ENCODE peak calls at places on chromosomes 6 and 20, in eight cellular contexts. One of them, this sample, is unnamed.

GRCh38 chr6:64505312-64505711 is 869.7 kb downstream of the PHF3 start:
- DNase-seq in NCI-H345: no peak
- DNase-seq in cortex of kidney: no peak
- DNase-seq in colonic mucosa: peak
- DNase-seq in stimulated activated CD8-positive, alpha-beta memory T cell treated with anti-CD3 and anti-CD28 coated beads, Interleukin-2, amount 100 ng/mL, for 1 hour: no peak
- DNase-seq in ELR: no peak
- DNase-seq in RKO: no peak
- DNase-seq in nephron progenitor cell: peak
- DNase-seq in this sample: no peak

GRCh38 chr6:21327326-21328140 is 266.0 kb upstream of the SOX4 start:
- DNase-seq in NCI-H345: peak
- DNase-seq in cortex of kidney: no peak
- DNase-seq in colonic mucosa: no peak
- DNase-seq in stimulated activated CD8-positive, alpha-beta memory T cell treated with anti-CD3 and anti-CD28 coated beads, Interleukin-2, amount 100 ng/mL, for 1 hour: no peak
- DNase-seq in ELR: no peak
- DNase-seq in RKO: no peak
- DNase-seq in nephron progenitor cell: no peak
- DNase-seq in this sample: no peak

GRCh38 chr20:19928379-19929360 is 88.5 kb upstream of the NAA20 start:
- DNase-seq in NCI-H345: no peak
- DNase-seq in cortex of kidney: no peak
- DNase-seq in colonic mucosa: peak
- DNase-seq in stimulated activated CD8-positive, alpha-beta memory T cell treated with anti-CD3 and anti-CD28 coated beads, Interleukin-2, amount 100 ng/mL, for 1 hour: no peak
- DNase-seq in ELR: no peak
- DNase-seq in RKO: no peak
- DNase-seq in nephron progenitor cell: no peak
- DNase-seq in this sample: no peak

GRCh38 chr20:44247676-44248419 is 740 bp downstream of the GDAP1L1 start:
- DNase-seq in NCI-H345: no peak
- DNase-seq in cortex of kidney: no peak
- DNase-seq in colonic mucosa: no peak
- DNase-seq in stimulated activated CD8-positive, alpha-beta memory T cell treated with anti-CD3 and anti-CD28 coated beads, Interleukin-2, amount 100 ng/mL, for 1 hour: no peak
- DNase-seq in ELR: peak
- DNase-seq in RKO: peak
- DNase-seq in nephron progenitor cell: peak
- DNase-seq in this sample: no peak

GRCh38 chr20:58556961-58557360 is 41.8 kb upstream of the APCDD1L start:
- DNase-seq in NCI-H345: no peak
- DNase-seq in cortex of kidney: no peak
- DNase-seq in colonic mucosa: no peak
- DNase-seq in stimulated activated CD8-positive, alpha-beta memory T cell treated with anti-CD3 and anti-CD28 coated beads, Interleukin-2, amount 100 ng/mL, for 1 hour: no peak
- DNase-seq in ELR: no peak
- DNase-seq in RKO: no peak
- DNase-seq in nephron progenitor cell: no peak
- DNase-seq in this sample: no peak

GRCh38 chr20:7196481-7196880 is 429.0 kb downstream of the BMP2 start:
- DNase-seq in NCI-H345: no peak
- DNase-seq in cortex of kidney: no peak
- DNase-seq in colonic mucosa: no peak
- DNase-seq in stimulated activated CD8-positive, alpha-beta memory T cell treated with anti-CD3 and anti-CD28 coated beads, Interleukin-2, amount 100 ng/mL, for 1 hour: no peak
- DNase-seq in ELR: no peak
- DNase-seq in RKO: no peak
- DNase-seq in nephron progenitor cell: no peak
- DNase-seq in this sample: no peak

GRCh38 chr6:95574811-95575210 is 2.5 kb upstream of the MANEA start:
- DNase-seq in NCI-H345: no peak
- DNase-seq in cortex of kidney: no peak
- DNase-seq in colonic mucosa: no peak
- DNase-seq in stimulated activated CD8-positive, alpha-beta memory T cell treated with anti-CD3 and anti-CD28 coated beads, Interleukin-2, amount 100 ng/mL, for 1 hour: no peak
- DNase-seq in ELR: peak
- DNase-seq in RKO: peak
- DNase-seq in nephron progenitor cell: no peak
- DNase-seq in this sample: no peak

GRCh38 chr20:16748058-16748457 is at the start of gene OTOR:
- DNase-seq in NCI-H345: no peak
- DNase-seq in cortex of kidney: no peak
- DNase-seq in colonic mucosa: no peak
- DNase-seq in stimulated activated CD8-positive, alpha-beta memory T cell treated with anti-CD3 and anti-CD28 coated beads, Interleukin-2, amount 100 ng/mL, for 1 hour: no peak
- DNase-seq in ELR: no peak
- DNase-seq in RKO: no peak
- DNase-seq in nephron progenitor cell: no peak
- DNase-seq in this sample: no peak

GRCh38 chr6:22108199-22108598 is 188.6 kb downstream of the PRL start:
- DNase-seq in NCI-H345: no peak
- DNase-seq in cortex of kidney: no peak
- DNase-seq in colonic mucosa: no peak
- DNase-seq in stimulated activated CD8-positive, alpha-beta memory T cell treated with anti-CD3 and anti-CD28 coated beads, Interleukin-2, amount 100 ng/mL, for 1 hour: no peak
- DNase-seq in ELR: no peak
- DNase-seq in RKO: no peak
- DNase-seq in nephron progenitor cell: no peak
- DNase-seq in this sample: no peak

GRCh38 chr20:9613871-9614270 is 99.5 kb downstream of the LAMP5 start:
- DNase-seq in NCI-H345: no peak
- DNase-seq in cortex of kidney: no peak
- DNase-seq in colonic mucosa: no peak
- DNase-seq in stimulated activated CD8-positive, alpha-beta memory T cell treated with anti-CD3 and anti-CD28 coated beads, Interleukin-2, amount 100 ng/mL, for 1 hour: no peak
- DNase-seq in ELR: no peak
- DNase-seq in RKO: no peak
- DNase-seq in nephron progenitor cell: no peak
- DNase-seq in this sample: no peak

GRCh38 chr20:61724376-61724775 is 341.3 kb downstream of the TAF4 start:
- DNase-seq in NCI-H345: no peak
- DNase-seq in cortex of kidney: no peak
- DNase-seq in colonic mucosa: no peak
- DNase-seq in stimulated activated CD8-positive, alpha-beta memory T cell treated with anti-CD3 and anti-CD28 coated beads, Interleukin-2, amount 100 ng/mL, for 1 hour: no peak
- DNase-seq in ELR: peak
- DNase-seq in RKO: peak
- DNase-seq in nephron progenitor cell: peak
- DNase-seq in this sample: no peak

GRCh38 chr6:164721460-164721859 is 587.9 kb downstream of the C6orf118 start:
- DNase-seq in NCI-H345: no peak
- DNase-seq in cortex of kidney: no peak
- DNase-seq in colonic mucosa: no peak
- DNase-seq in stimulated activated CD8-positive, alpha-beta memory T cell treated with anti-CD3 and anti-CD28 coated beads, Interleukin-2, amount 100 ng/mL, for 1 hour: no peak
- DNase-seq in ELR: no peak
- DNase-seq in RKO: no peak
- DNase-seq in nephron progenitor cell: no peak
- DNase-seq in this sample: no peak

GRCh38 chr6:150200428-150201105 is 57.7 kb downstream of the PPP1R14C start:
- DNase-seq in NCI-H345: no peak
- DNase-seq in cortex of kidney: no peak
- DNase-seq in colonic mucosa: peak
- DNase-seq in stimulated activated CD8-positive, alpha-beta memory T cell treated with anti-CD3 and anti-CD28 coated beads, Interleukin-2, amount 100 ng/mL, for 1 hour: no peak
- DNase-seq in ELR: no peak
- DNase-seq in RKO: no peak
- DNase-seq in nephron progenitor cell: no peak
- DNase-seq in this sample: no peak

GRCh38 chr20:44495802-44496481 is 20.3 kb downstream of the TTPAL start:
- DNase-seq in NCI-H345: no peak
- DNase-seq in cortex of kidney: no peak
- DNase-seq in colonic mucosa: no peak
- DNase-seq in stimulated activated CD8-positive, alpha-beta memory T cell treated with anti-CD3 and anti-CD28 coated beads, Interleukin-2, amount 100 ng/mL, for 1 hour: no peak
- DNase-seq in ELR: peak
- DNase-seq in RKO: peak
- DNase-seq in nephron progenitor cell: no peak
- DNase-seq in this sample: peak

GRCh38 chr6:109508166-109508860 is 25.3 kb upstream of the ZBTB24 start:
- DNase-seq in NCI-H345: no peak
- DNase-seq in cortex of kidney: no peak
- DNase-seq in colonic mucosa: no peak
- DNase-seq in stimulated activated CD8-positive, alpha-beta memory T cell treated with anti-CD3 and anti-CD28 coated beads, Interleukin-2, amount 100 ng/mL, for 1 hour: no peak
- DNase-seq in ELR: no peak
- DNase-seq in RKO: no peak
- DNase-seq in nephron progenitor cell: no peak
- DNase-seq in this sample: no peak

GRCh38 chr6:37047421-37047931 is 42.0 kb downstream of the FGD2 start:
- DNase-seq in NCI-H345: no peak
- DNase-seq in cortex of kidney: no peak
- DNase-seq in colonic mucosa: no peak
- DNase-seq in stimulated activated CD8-positive, alpha-beta memory T cell treated with anti-CD3 and anti-CD28 coated beads, Interleukin-2, amount 100 ng/mL, for 1 hour: no peak
- DNase-seq in ELR: no peak
- DNase-seq in RKO: no peak
- DNase-seq in nephron progenitor cell: no peak
- DNase-seq in this sample: no peak

GRCh38 chr20:38799248-38799647 is 6.2 kb upstream of the PPP1R16B start:
- DNase-seq in NCI-H345: no peak
- DNase-seq in cortex of kidney: no peak
- DNase-seq in colonic mucosa: no peak
- DNase-seq in stimulated activated CD8-positive, alpha-beta memory T cell treated with anti-CD3 and anti-CD28 coated beads, Interleukin-2, amount 100 ng/mL, for 1 hour: no peak
- DNase-seq in ELR: no peak
- DNase-seq in RKO: no peak
- DNase-seq in nephron progenitor cell: no peak
- DNase-seq in this sample: no peak

GRCh38 chr20:49786671-49787370 is 25.8 kb upstream of the SLC9A8 start:
- DNase-seq in NCI-H345: no peak
- DNase-seq in cortex of kidney: no peak
- DNase-seq in colonic mucosa: no peak
- DNase-seq in stimulated activated CD8-positive, alpha-beta memory T cell treated with anti-CD3 and anti-CD28 coated beads, Interleukin-2, amount 100 ng/mL, for 1 hour: no peak
- DNase-seq in ELR: peak
- DNase-seq in RKO: peak
- DNase-seq in nephron progenitor cell: no peak
- DNase-seq in this sample: no peak

GRCh38 chr6:89412071-89413005 is at the start of gene RRAGD:
- DNase-seq in NCI-H345: peak
- DNase-seq in cortex of kidney: peak
- DNase-seq in colonic mucosa: peak
- DNase-seq in stimulated activated CD8-positive, alpha-beta memory T cell treated with anti-CD3 and anti-CD28 coated beads, Interleukin-2, amount 100 ng/mL, for 1 hour: peak
- DNase-seq in ELR: no peak
- DNase-seq in RKO: no peak
- DNase-seq in nephron progenitor cell: peak
- DNase-seq in this sample: no peak

GRCh38 chr20:4563534-4563933 is 158.2 kb upstream of the PRND start:
- DNase-seq in NCI-H345: no peak
- DNase-seq in cortex of kidney: no peak
- DNase-seq in colonic mucosa: no peak
- DNase-seq in stimulated activated CD8-positive, alpha-beta memory T cell treated with anti-CD3 and anti-CD28 coated beads, Interleukin-2, amount 100 ng/mL, for 1 hour: no peak
- DNase-seq in ELR: peak
- DNase-seq in RKO: peak
- DNase-seq in nephron progenitor cell: peak
- DNase-seq in this sample: peak

GRCh38 chr6:168083142-168083885 is 4.3 kb upstream of the FRMD1 start:
- DNase-seq in NCI-H345: no peak
- DNase-seq in cortex of kidney: no peak
- DNase-seq in colonic mucosa: peak
- DNase-seq in stimulated activated CD8-positive, alpha-beta memory T cell treated with anti-CD3 and anti-CD28 coated beads, Interleukin-2, amount 100 ng/mL, for 1 hour: no peak
- DNase-seq in ELR: no peak
- DNase-seq in RKO: no peak
- DNase-seq in nephron progenitor cell: no peak
- DNase-seq in this sample: no peak

GRCh38 chr20:55205684-55206083 is 730.3 kb downstream of the DOK5 start:
- DNase-seq in NCI-H345: no peak
- DNase-seq in cortex of kidney: no peak
- DNase-seq in colonic mucosa: no peak
- DNase-seq in stimulated activated CD8-positive, alpha-beta memory T cell treated with anti-CD3 and anti-CD28 coated beads, Interleukin-2, amount 100 ng/mL, for 1 hour: no peak
- DNase-seq in ELR: no peak
- DNase-seq in RKO: no peak
- DNase-seq in nephron progenitor cell: no peak
- DNase-seq in this sample: no peak

GRCh38 chr6:39855356-39855995 is 63.3 kb downstream of the DAAM2 start:
- DNase-seq in NCI-H345: no peak
- DNase-seq in cortex of kidney: no peak
- DNase-seq in colonic mucosa: no peak
- DNase-seq in stimulated activated CD8-positive, alpha-beta memory T cell treated with anti-CD3 and anti-CD28 coated beads, Interleukin-2, amount 100 ng/mL, for 1 hour: no peak
- DNase-seq in ELR: no peak
- DNase-seq in RKO: no peak
- DNase-seq in nephron progenitor cell: no peak
- DNase-seq in this sample: no peak

GRCh38 chr6:44004136-44004535 is 123.1 kb downstream of the MRPL14 start:
- DNase-seq in NCI-H345: no peak
- DNase-seq in cortex of kidney: no peak
- DNase-seq in colonic mucosa: no peak
- DNase-seq in stimulated activated CD8-positive, alpha-beta memory T cell treated with anti-CD3 and anti-CD28 coated beads, Interleukin-2, amount 100 ng/mL, for 1 hour: no peak
- DNase-seq in ELR: no peak
- DNase-seq in RKO: no peak
- DNase-seq in nephron progenitor cell: no peak
- DNase-seq in this sample: no peak

GRCh38 chr20:63756648-63756991 is 17.0 kb downstream of the SLC2A4RG start:
- DNase-seq in NCI-H345: no peak
- DNase-seq in cortex of kidney: no peak
- DNase-seq in colonic mucosa: no peak
- DNase-seq in stimulated activated CD8-positive, alpha-beta memory T cell treated with anti-CD3 and anti-CD28 coated beads, Interleukin-2, amount 100 ng/mL, for 1 hour: no peak
- DNase-seq in ELR: no peak
- DNase-seq in RKO: no peak
- DNase-seq in nephron progenitor cell: no peak
- DNase-seq in this sample: no peak

GRCh38 chr20:52476074-52476751 is 284.6 kb upstream of the ZFP64 start:
- DNase-seq in NCI-H345: no peak
- DNase-seq in cortex of kidney: no peak
- DNase-seq in colonic mucosa: no peak
- DNase-seq in stimulated activated CD8-positive, alpha-beta memory T cell treated with anti-CD3 and anti-CD28 coated beads, Interleukin-2, amount 100 ng/mL, for 1 hour: no peak
- DNase-seq in ELR: no peak
- DNase-seq in RKO: no peak
- DNase-seq in nephron progenitor cell: no peak
- DNase-seq in this sample: no peak

GRCh38 chr20:59123011-59123676 is 40.5 kb upstream of the ZNF831 start:
- DNase-seq in NCI-H345: no peak
- DNase-seq in cortex of kidney: no peak
- DNase-seq in colonic mucosa: no peak
- DNase-seq in stimulated activated CD8-positive, alpha-beta memory T cell treated with anti-CD3 and anti-CD28 coated beads, Interleukin-2, amount 100 ng/mL, for 1 hour: no peak
- DNase-seq in ELR: no peak
- DNase-seq in RKO: no peak
- DNase-seq in nephron progenitor cell: no peak
- DNase-seq in this sample: no peak

GRCh38 chr6:33882154-33882553 is 78.4 kb upstream of the MLN start:
- DNase-seq in NCI-H345: no peak
- DNase-seq in cortex of kidney: no peak
- DNase-seq in colonic mucosa: no peak
- DNase-seq in stimulated activated CD8-positive, alpha-beta memory T cell treated with anti-CD3 and anti-CD28 coated beads, Interleukin-2, amount 100 ng/mL, for 1 hour: no peak
- DNase-seq in ELR: no peak
- DNase-seq in RKO: no peak
- DNase-seq in nephron progenitor cell: no peak
- DNase-seq in this sample: no peak

GRCh38 chr6:1020837-1021236 is 291.1 kb upstream of the FOXQ1 start:
- DNase-seq in NCI-H345: no peak
- DNase-seq in cortex of kidney: no peak
- DNase-seq in colonic mucosa: no peak
- DNase-seq in stimulated activated CD8-positive, alpha-beta memory T cell treated with anti-CD3 and anti-CD28 coated beads, Interleukin-2, amount 100 ng/mL, for 1 hour: no peak
- DNase-seq in ELR: no peak
- DNase-seq in RKO: no peak
- DNase-seq in nephron progenitor cell: no peak
- DNase-seq in this sample: no peak

GRCh38 chr6:95286874-95287273 is 290.5 kb upstream of the MANEA start:
- DNase-seq in NCI-H345: no peak
- DNase-seq in cortex of kidney: no peak
- DNase-seq in colonic mucosa: no peak
- DNase-seq in stimulated activated CD8-positive, alpha-beta memory T cell treated with anti-CD3 and anti-CD28 coated beads, Interleukin-2, amount 100 ng/mL, for 1 hour: no peak
- DNase-seq in ELR: no peak
- DNase-seq in RKO: no peak
- DNase-seq in nephron progenitor cell: no peak
- DNase-seq in this sample: no peak

GRCh38 chr6:148345176-148345575 is 2.5 kb downstream of the SASH1 start:
- DNase-seq in NCI-H345: no peak
- DNase-seq in cortex of kidney: no peak
- DNase-seq in colonic mucosa: no peak
- DNase-seq in stimulated activated CD8-positive, alpha-beta memory T cell treated with anti-CD3 and anti-CD28 coated beads, Interleukin-2, amount 100 ng/mL, for 1 hour: no peak
- DNase-seq in ELR: no peak
- DNase-seq in RKO: no peak
- DNase-seq in nephron progenitor cell: no peak
- DNase-seq in this sample: no peak

GRCh38 chr20:47638851-47639250 is 137.2 kb downstream of the NCOA3 start:
- DNase-seq in NCI-H345: no peak
- DNase-seq in cortex of kidney: no peak
- DNase-seq in colonic mucosa: no peak
- DNase-seq in stimulated activated CD8-positive, alpha-beta memory T cell treated with anti-CD3 and anti-CD28 coated beads, Interleukin-2, amount 100 ng/mL, for 1 hour: no peak
- DNase-seq in ELR: no peak
- DNase-seq in RKO: no peak
- DNase-seq in nephron progenitor cell: no peak
- DNase-seq in this sample: no peak

GRCh38 chr6:35178932-35179832 is 34.6 kb upstream of the SCUBE3 start:
- DNase-seq in NCI-H345: no peak
- DNase-seq in cortex of kidney: no peak
- DNase-seq in colonic mucosa: no peak
- DNase-seq in stimulated activated CD8-positive, alpha-beta memory T cell treated with anti-CD3 and anti-CD28 coated beads, Interleukin-2, amount 100 ng/mL, for 1 hour: no peak
- DNase-seq in ELR: no peak
- DNase-seq in RKO: no peak
- DNase-seq in nephron progenitor cell: no peak
- DNase-seq in this sample: no peak

GRCh38 chr20:63322923-63323253 is 29.9 kb downstream of the COL20A1 start:
- DNase-seq in NCI-H345: no peak
- DNase-seq in cortex of kidney: no peak
- DNase-seq in colonic mucosa: no peak
- DNase-seq in stimulated activated CD8-positive, alpha-beta memory T cell treated with anti-CD3 and anti-CD28 coated beads, Interleukin-2, amount 100 ng/mL, for 1 hour: no peak
- DNase-seq in ELR: no peak
- DNase-seq in RKO: no peak
- DNase-seq in nephron progenitor cell: no peak
- DNase-seq in this sample: no peak